ENCODE peak calls at places on chromosomes 11 and 22, in five cellular contexts. P, Z, E, R and J are unnamed samples.

GRCh38 chr11:116459233-116459632 is 313.6 kb downstream of the BUD13 start:
- DNase-seq in P (no peak), Z (peak), E (peak), R (no peak), J (no peak)

GRCh38 chr22:36323855-36324331 is 63.9 kb downstream of the MYH9 start:
- DNase-seq in P (no peak), Z (no peak), E (no peak), R (peak), J (peak)

GRCh38 chr22:37776639-37777005 is 31.1 kb upstream of the GCAT start:
- DNase-seq in P (no peak), Z (no peak), E (no peak), R (no peak), J (no peak)

GRCh38 chr11:61148016-61148640 is 13.1 kb downstream of the VPS37C start:
- DNase-seq in P (no peak), Z (no peak), E (no peak), R (no peak), J (no peak)

GRCh38 chr11:117071344-117071787 is 26.9 kb downstream of the SIK3 start:
- DNase-seq in P (peak), Z (peak), E (peak), R (no peak), J (peak)

GRCh38 chr11:92300871-92301270 is 76.3 kb downstream of the FAT3 start:
- DNase-seq in P (no peak), Z (no peak), E (no peak), R (no peak), J (no peak)

GRCh38 chr11:64347171-64347867 is 7.3 kb downstream of the CCDC88B start:
- DNase-seq in P (no peak), Z (no peak), E (no peak), R (no peak), J (no peak)

GRCh38 chr11:43298397-43298796 is 13.4 kb upstream of the API5 start:
- DNase-seq in P (no peak), Z (no peak), E (no peak), R (no peak), J (no peak)

GRCh38 chr11:44030996-44031395 is 16.8 kb upstream of the ACCSL start:
- DNase-seq in P (no peak), Z (no peak), E (no peak), R (no peak), J (no peak)

GRCh38 chr11:133964356-133964755 is 7.6 kb upstream of the IGSF9B start:
- DNase-seq in P (no peak), Z (no peak), E (no peak), R (no peak), J (no peak)

DNA sequence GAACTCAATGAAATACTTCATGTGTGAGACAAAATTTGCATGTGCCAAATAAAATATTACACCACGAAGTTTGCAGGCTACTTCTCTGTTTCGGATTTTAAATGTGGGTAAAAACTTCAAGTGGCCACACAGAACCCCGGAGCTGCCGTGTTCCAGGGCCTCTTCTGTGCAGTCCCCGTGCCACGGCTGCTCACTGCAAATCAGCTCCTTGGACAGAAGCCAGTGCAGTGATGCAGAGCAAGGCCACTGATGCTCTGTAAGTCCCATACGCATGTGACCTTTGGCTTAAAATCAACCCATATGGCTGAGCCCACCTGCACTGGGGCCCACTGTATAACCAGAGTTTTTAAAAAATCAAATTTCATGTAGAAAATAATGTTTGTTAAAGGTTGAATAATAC is 1309.4 kb downstream of the TBC1D22A start:
- DNase-seq in P (no peak), Z (no peak), E (no peak), R (no peak), J (no peak)
- H3K4me3 ChIP-seq in P (no peak), Z (no peak), E (no peak), R (no peak), J (no peak)

GRCh38 chr22:39927544-39927943 is 26.7 kb downstream of the GRAP2 start:
- DNase-seq in P (no peak), Z (no peak), E (no peak), R (no peak), J (no peak)
- TF ChIP-seq CTCF in P (no peak), Z (no peak), E (peak), R (no peak), J (peak)

GRCh38 chr22:50318698-50319411 is 8.0 kb downstream of the DENND6B start:
- DNase-seq in P (no peak), Z (no peak), E (no peak), R (no peak), J (no peak)

GRCh38 chr22:50319503-50319951 is 7.3 kb downstream of the DENND6B start:
- DNase-seq in P (no peak), Z (no peak), E (no peak), R (no peak), J (no peak)

GRCh38 chr22:50318356-50318697 is 8.5 kb downstream of the DENND6B start:
- DNase-seq in P (no peak), Z (no peak), E (no peak), R (no peak), J (no peak)

GRCh38 chr22:50320671-50321325 is 6.0 kb downstream of the DENND6B start:
- DNase-seq in P (no peak), Z (no peak), E (no peak), R (no peak), J (no peak)

GRCh38 chr22:50320116-50320515 is 6.7 kb downstream of the DENND6B start:
- DNase-seq in P (no peak), Z (no peak), E (no peak), R (no peak), J (no peak)
- H3K27ac ChIP-seq in P (no peak), Z (no peak), E (no peak), R (no peak), J (no peak)

DNA sequence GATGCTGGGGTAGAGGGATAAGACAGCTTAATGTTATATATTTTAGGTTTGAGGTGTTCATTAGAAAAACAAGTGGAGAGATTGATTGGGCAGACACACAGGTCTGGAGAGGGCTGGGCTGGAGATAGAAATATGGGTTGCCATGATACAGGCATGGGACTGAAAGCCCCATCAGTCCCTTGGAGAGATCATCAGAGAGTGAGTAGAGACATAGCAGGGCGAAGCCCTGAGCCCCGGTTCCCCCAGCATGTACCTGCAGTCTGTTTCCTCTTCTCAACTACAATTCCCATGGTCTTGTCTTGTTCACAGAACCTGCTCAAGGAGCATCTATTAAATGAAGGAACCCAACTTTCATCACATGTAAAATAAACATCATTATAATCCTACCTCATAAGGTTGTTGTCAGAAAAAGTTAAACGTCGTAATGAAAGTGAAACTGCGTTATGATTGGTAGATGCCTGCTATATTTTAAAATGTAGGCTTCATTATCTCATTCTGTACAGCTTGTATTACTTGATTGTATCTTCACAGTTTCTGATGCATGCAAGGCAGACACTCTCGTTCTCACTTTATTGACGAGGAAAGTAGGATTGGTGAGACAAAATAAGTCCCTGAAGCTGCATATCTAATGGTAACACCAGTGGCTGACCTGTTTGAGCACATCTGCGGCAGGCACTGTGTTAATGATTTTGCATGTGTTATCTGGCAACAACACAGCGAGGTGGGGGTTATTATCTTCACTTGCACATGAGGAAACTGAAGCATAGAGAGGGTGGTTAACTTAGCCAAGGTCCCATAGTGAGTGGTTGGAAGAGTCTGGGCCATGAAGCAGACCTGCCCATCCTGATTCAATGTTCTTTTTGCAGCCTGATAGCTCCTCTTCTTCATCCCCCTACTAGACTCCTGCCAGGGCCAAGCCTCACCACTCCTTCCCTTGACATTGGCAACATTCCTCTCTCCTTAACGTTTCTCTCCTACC is 63.5 kb downstream of the ENDOD1 start:
- DNase-seq in P (no peak), Z (no peak), E (no peak), R (no peak), J (no peak)
- H3K4me3 ChIP-seq in P (peak), Z (peak), E (no peak), R (peak), J (no peak)

GRCh38 chr22:43100223-43100622 is 10.3 kb upstream of the BIK start:
- DNase-seq in P (no peak), Z (no peak), E (no peak), R (no peak), J (no peak)

GRCh38 chr22:43101306-43101705 is 9.2 kb upstream of the BIK start:
- DNase-seq in P (no peak), Z (no peak), E (peak), R (peak), J (no peak)

GRCh38 chr22:43096420-43096819 is 7.2 kb upstream of the TTLL1 start:
- DNase-seq in P (no peak), Z (no peak), E (no peak), R (no peak), J (no peak)

GRCh38 chr22:43099095-43099494 is 9.9 kb upstream of the TTLL1 start:
- DNase-seq in P (no peak), Z (no peak), E (no peak), R (no peak), J (no peak)

GRCh38 chr22:43098356-43098755 is 9.2 kb upstream of the TTLL1 start:
- DNase-seq in P (no peak), Z (no peak), E (peak), R (no peak), J (no peak)
- TF ChIP-seq CTCF in P (no peak), Z (no peak), E (no peak), R (no peak), J (no peak)

DNA sequence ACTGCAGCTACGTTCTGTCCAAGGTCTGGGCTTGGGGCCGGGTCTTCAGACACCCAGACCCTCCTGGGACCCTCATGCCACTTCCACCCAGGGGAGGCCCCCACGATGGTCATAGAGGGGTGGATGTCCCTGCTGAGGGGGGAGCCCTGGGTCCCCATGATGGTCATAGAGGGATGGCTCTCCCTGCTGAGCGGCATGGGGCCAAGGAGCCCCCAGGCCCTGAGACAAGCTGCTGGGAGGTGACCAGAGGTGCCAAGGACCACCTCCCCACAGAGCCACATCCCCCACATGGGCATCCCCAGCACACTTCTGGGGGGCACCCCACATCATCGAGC is 7.2 kb downstream of the MUC5B start:
- DNase-seq in P (no peak), Z (no peak), E (no peak), R (no peak), J (no peak)
- H3K27ac ChIP-seq in P (no peak), Z (no peak), E (no peak), R (no peak), J (no peak)

GRCh38 chr22:30539368-30539767 is 7.2 kb downstream of the SEC14L6 start:
- DNase-seq in P (no peak), Z (no peak), E (no peak), R (no peak), J (no peak)

GRCh38 chr22:30542811-30543188 is 3.7 kb downstream of the SEC14L6 start:
- DNase-seq in P (no peak), Z (no peak), E (no peak), R (no peak), J (no peak)

GRCh38 chr22:30538280-30538679 is 8.3 kb downstream of the SEC14L6 start:
- DNase-seq in P (no peak), Z (no peak), E (no peak), R (no peak), J (peak)

GRCh38 chr22:30546616-30547015 is at the start of gene SEC14L6:
- DNase-seq in P (no peak), Z (no peak), E (no peak), R (no peak), J (no peak)

GRCh38 chr22:30541979-30542810 is 4.3 kb downstream of the SEC14L6 start:
- DNase-seq in P (no peak), Z (no peak), E (peak), R (no peak), J (no peak)
- H3K4me3 ChIP-seq in P (peak), Z (peak), E (peak), R (peak), J (peak)

DNA sequence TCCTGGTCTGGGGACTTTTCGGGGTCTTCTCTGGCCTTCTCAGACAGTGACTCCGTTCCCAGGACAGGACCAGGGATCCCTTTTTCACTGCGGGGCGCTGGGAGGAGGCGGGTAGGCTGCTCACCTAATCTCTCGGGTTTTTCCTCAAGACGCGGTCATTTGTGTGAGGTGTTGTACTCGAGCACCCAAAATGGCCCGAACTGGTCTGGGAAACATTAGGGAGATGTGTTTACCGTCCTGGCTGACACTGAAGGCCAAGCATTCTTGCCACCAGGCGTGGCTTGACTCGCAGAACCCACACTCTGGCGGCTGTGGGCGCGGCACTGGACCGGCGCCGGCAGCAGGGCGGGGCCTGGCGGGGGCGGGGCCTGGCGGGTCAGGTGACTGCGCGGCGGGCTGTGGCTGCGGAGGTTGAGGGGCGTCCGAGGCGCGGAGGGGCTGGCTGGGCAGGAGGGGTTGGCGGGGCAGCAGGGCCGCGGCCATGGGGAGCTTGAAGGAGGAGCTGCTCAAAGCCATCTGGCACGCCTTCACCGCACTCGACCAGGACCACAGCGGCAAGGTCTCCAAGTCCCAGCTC is at the start of gene SWAP70:
- DNase-seq in P (peak), Z (peak), E (peak), R (peak), J (peak)
- TF ChIP-seq CTCF in P (peak), Z (peak), E (peak), R (peak), J (peak)

GRCh38 chr11:27468643-27469332 is 3.8 kb downstream of the LGR4 start:
- DNase-seq in P (no peak), Z (peak), E (no peak), R (no peak), J (no peak)
- H3K27ac ChIP-seq in P (no peak), Z (peak), E (peak), R (peak), J (peak)